ENCODE peak calls at places on chromosome 2, in four cellular contexts. S is fibroblast of lung, D is IMR-90, Q is left lung. R is an unnamed sample.
A peak's percentile ranks its signal among the peaks of the same experiment; 100 is the strongest.

GRCh38 chr2:17933251-17933650 is 54.8 kb downstream of the KCNS3 start:
- DNase-seq in S (no peak), D (peak; percentile 14), Q (no peak), R (no peak)

GRCh38 chr2:231452799-231453508 is 11.3 kb downstream of the NCL start:
- DNase-seq in S (no peak), D (no peak), Q (no peak), R (no peak)

GRCh38 chr2:200378652-200379290 is 72.3 kb downstream of the SPATS2L start:
- DNase-seq in S (peak; percentile 86), D (peak; percentile 84), Q (no peak), R (no peak)

GRCh38 chr2:54618646-54619565 is 104.6 kb upstream of the EML6 start:
- DNase-seq in S (peak; percentile 13), D (no peak), Q (no peak), R (no peak)

GRCh38 chr2:96842600-96842999 is 1.2 kb downstream of the ANKRD23 start:
- DNase-seq in S (no peak), D (no peak), Q (no peak), R (no peak)

GRCh38 chr2:96499061-96499960 is 5.8 kb downstream of the NEURL3 start:
- DNase-seq in S (no peak), D (no peak), Q (no peak), R (no peak)

GRCh38 chr2:17030070-17030469 is 364.4 kb upstream of the CYRIA start:
- DNase-seq in S (no peak), D (no peak), Q (no peak), R (no peak)

GRCh38 chr2:43445248-43445647 is 150.6 kb downstream of the THADA start:
- DNase-seq in S (no peak), D (no peak), Q (no peak), R (no peak)

GRCh38 chr2:102843759-102844443 is 82.1 kb downstream of the TMEM182 start:
- DNase-seq in S (no peak), D (no peak), Q (no peak), R (no peak)

GRCh38 chr2:189287982-189288494 is 108.5 kb upstream of the COL5A2 start:
- DNase-seq in S (peak; percentile 88), D (peak; percentile 91), Q (no peak), R (no peak)

GRCh38 chr2:176291768-176292393 is 22.6 kb downstream of the MTX2 start:
- DNase-seq in S (no peak), D (no peak), Q (no peak), R (no peak)

DNA sequence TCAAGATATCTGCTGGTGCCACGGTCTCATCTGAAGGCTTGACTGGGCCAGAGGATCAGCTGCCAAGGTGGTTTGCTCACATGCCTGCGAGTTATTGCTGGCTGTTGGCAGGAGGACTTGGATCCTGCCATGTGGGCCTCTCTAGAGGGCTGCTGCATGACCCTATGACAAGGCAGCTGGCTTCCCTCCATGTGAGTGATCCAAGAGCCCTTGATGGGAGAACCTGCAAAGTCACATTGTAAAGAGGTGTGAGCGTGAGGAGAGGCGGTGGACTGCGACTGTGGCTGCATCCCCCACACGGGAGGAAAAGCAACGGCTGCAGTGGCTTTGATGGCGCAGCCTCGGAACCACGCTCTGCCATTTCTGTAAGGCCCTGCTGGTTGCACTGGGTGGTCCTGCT is 4.0 kb upstream of the ALLC start:
- DNase-seq in S (no peak), D (no peak), Q (no peak), R (no peak)
- H3K4me1 ChIP-seq in S (peaks cover 6% of the 10 kb centered on the region), D (peaks cover 8% of the 10 kb centered on the region), Q (peaks cover 15% of the 10 kb centered on the region), R (peaks cover 4% of the 10 kb centered on the region)

DNA sequence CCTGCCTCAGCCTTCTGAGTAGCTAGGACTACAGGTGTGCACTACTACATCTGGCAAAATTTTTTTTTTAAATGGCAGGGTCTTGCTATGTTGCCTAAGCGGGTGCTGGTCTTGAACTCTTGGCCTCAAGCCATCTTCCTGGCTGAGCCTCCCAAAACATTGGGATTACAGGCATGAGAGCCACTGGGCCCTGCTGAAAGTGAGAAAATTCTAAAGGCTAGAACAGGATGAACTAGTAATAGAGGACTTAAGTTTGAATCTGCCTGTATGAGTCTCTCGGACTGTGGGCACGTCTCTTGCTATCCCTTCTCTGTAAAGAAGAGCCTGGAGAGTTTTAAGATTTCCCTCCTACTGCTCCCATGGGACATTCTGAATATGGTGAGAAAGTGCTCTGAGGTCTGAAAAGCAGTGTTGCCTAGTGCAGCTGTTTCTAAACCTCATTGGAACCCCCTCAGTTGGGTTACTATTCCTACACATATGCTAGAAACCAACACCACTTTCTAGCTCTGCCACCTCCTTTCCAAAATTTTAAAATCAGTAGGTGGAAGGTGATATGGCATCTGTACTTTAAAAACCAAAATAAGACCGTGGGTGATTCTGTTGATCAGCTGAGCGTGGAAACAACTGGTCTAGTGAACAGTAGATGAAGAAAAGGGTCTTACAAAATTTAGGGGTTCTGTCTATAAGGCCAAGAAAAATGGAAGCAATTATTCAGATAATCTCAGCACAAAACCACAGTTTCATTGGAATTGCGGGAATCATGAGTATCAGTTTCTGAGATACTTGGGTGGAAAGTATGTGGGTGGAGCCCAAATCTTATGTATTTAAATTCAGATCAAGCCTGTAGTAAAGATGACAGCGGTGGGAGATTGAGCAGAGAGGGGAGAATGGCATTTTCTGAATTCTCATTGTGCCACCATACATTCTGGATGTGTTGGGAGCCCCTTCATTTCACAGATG is 259.8 kb upstream of the CXCR4 start:
- DNase-seq in S (no peak), D (no peak), Q (no peak), R (no peak)
- H3K4me1 ChIP-seq in S (no peaks in the 10 kb centered on the region), D (no peaks in the 10 kb centered on the region), Q (peaks cover 4% of the 10 kb centered on the region), R (no peaks in the 10 kb centered on the region)

GRCh38 chr2:33015421-33016142 is 68.8 kb downstream of the LTBP1 start:
- DNase-seq in S (peak; percentile 70), D (peak; percentile 82), Q (no peak), R (no peak)

GRCh38 chr2:33013684-33014110 is 66.9 kb downstream of the LTBP1 start:
- DNase-seq in S (peak; percentile 55), D (peak; percentile 47), Q (no peak), R (no peak)

GRCh38 chr2:33011941-33012340 is 65.2 kb downstream of the LTBP1 start:
- DNase-seq in S (peak; percentile 29), D (no peak), Q (no peak), R (no peak)

GRCh38 chr2:33011406-33011805 is 64.7 kb downstream of the LTBP1 start:
- DNase-seq in S (no peak), D (no peak), Q (no peak), R (no peak)

GRCh38 chr2:33014268-33014667 is 67.5 kb downstream of the LTBP1 start:
- DNase-seq in S (peak; percentile 20), D (no peak), Q (no peak), R (no peak)
- H3K4me1 ChIP-seq in S (peaks cover 5% of the 10 kb centered on the region), D (peaks cover 24% of the 10 kb centered on the region), Q (no peaks in the 10 kb centered on the region), R (no peaks in the 10 kb centered on the region)

GRCh38 chr2:67076265-67076664 is 320.9 kb upstream of the ETAA1 start:
- DNase-seq in S (no peak), D (no peak), Q (no peak), R (no peak)
- H3K4me1 ChIP-seq in S (no peaks in the 10 kb centered on the region), D (peaks cover 2% of the 10 kb centered on the region), Q (no peaks in the 10 kb centered on the region), R (no peaks in the 10 kb centered on the region)

GRCh38 chr2:26049641-26050040 is 15.8 kb downstream of the RAB10 start:
- DNase-seq in S (peak; percentile 67), D (no peak), Q (no peak), R (no peak)
- H3K4me1 ChIP-seq in S (no peaks in the 10 kb centered on the region), D (no peaks in the 10 kb centered on the region), Q (peaks cover 64% of the 10 kb centered on the region), R (no peaks in the 10 kb centered on the region)

DNA sequence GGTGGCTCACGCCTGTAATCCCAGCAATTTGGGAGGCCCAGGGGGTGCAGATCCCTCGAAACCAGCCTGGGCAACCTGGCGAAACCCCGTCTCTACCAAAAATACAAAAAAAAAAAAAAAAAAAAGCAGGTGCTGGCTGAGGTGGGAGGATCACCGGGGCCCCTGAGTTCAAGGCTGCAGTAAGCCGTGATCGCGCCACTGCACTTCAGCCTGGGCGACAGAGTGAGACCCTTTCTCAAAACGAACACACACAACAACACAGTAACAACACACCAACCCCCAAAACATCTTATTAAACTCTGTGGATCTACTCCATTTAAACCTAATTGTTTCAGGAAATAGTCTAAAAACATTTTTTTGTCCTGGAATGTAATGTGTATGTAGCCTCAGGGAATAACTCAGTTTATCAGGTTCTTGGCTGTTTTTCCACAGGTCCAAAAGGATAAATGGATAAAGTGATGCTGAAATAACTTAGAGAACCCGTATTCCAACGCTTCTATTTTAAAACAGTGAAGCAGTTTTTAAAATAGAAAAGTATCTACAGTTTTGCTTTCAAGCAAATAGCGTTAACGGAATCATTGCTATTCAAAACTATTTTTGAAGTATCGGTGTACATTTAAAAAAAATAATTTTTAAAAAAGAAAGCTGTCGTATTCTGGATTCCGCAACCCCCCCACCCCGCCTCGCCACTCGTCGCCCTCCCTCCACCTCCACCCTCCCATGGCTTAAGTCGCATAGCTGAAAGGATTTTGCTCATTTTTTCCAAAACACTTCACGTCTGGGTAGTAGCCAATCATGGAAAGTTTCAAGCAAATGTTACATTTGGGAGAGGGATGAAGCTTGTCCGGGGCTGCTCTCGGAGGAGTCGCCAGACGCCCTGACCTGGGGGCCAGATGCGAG is 897 bp upstream of the GLS start:
- DNase-seq in S (peak; percentile 69), D (no peak), Q (no peak), R (no peak)
- H3K4me1 ChIP-seq in S (peaks cover 3% of the 10 kb centered on the region), D (peaks cover 3% of the 10 kb centered on the region), Q (peaks cover 43% of the 10 kb centered on the region), R (no peaks in the 10 kb centered on the region)

DNA sequence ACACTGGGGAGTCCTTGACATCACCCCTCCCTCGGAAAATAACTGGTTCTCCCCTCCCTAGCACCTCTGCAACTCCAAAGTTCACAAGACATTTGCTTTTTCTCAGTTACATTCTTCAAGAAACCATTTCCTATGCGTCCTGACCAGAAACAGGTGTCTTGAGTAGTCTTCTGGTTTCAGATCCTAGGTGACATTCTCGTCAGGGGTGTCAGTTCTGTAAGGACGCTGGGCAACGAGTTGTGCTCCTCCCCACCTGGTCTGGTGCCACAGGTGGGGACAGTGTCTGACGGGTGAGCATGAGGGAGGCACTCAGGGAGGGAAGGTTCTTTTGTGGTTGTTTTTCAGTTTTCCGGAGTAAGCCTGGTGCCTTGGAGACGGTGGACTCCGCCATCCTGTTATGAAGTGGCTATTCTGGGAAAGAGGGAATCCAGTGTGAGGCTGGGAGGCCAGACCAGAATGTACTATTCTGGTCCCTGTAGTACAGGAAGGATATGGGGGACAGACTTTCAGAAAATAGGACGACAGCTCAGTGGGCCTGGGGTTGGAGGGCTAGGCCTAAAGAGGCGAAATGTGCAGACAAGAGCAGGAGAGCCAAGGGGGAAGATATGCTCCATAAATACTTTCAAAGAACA is 50.6 kb downstream of the EPAS1 start:
- DNase-seq in S (no peak), D (no peak), Q (no peak), R (no peak)
- H3K4me1 ChIP-seq in S (peaks cover 5% of the 10 kb centered on the region), D (peaks cover 5% of the 10 kb centered on the region), Q (peaks cover 93% of the 10 kb centered on the region), R (peaks cover 27% of the 10 kb centered on the region)

GRCh38 chr2:74290466-74291216 is 52.6 kb downstream of the SLC4A5 start:
- DNase-seq in S (no peak), D (no peak), Q (no peak), R (no peak)
- H3K4me1 ChIP-seq in S (no peaks in the 10 kb centered on the region), D (no peaks in the 10 kb centered on the region), Q (no peaks in the 10 kb centered on the region), R (no peaks in the 10 kb centered on the region)

R was measured in right lobe of liver.